ENCODE peak calls at places on chromosome 7, in four cellular contexts. A is WTC11; E is CD8-positive, alpha-beta T cell; S is mucosa of descending colon. Z is an unnamed sample.

GRCh38 chr7:14377646-14378266 is 388.3 kb upstream of the ETV1 start:
- DNase-seq in A (no peak), E (no peak), S (no peak), Z (no peak)

GRCh38 chr7:116950889-116951351 is 2.4 kb upstream of the ST7 start:
- DNase-seq in A (no peak), E (no peak), S (no peak), Z (no peak)

GRCh38 chr7:18399624-18400235 is 95.8 kb upstream of the HDAC9 start:
- DNase-seq in A (no peak), E (no peak), S (no peak), Z (no peak)

GRCh38 chr7:33743594-33743993 is 161.7 kb upstream of the BMPER start:
- DNase-seq in A (no peak), E (no peak), S (no peak), Z (no peak)

GRCh38 chr7:139043823-139044812 is 8.3 kb upstream of the ZC3HAV1L start:
- DNase-seq in A (no peak), E (peak; percentile 73), S (no peak), Z (no peak)

GRCh38 chr7:92836489-92837213 is at the start of gene CDK6:
- DNase-seq in A (peak; percentile 71), E (peak; percentile 61), S (peak; percentile 82), Z (peak; percentile 85)

GRCh38 chr7:87339373-87339897 is 6.0 kb upstream of the CROT start:
- DNase-seq in A (no peak), E (no peak), S (no peak), Z (no peak)

GRCh38 chr7:70416611-70417010 is 715.3 kb upstream of the GALNT17 start:
- DNase-seq in A (no peak), E (no peak), S (no peak), Z (no peak)

GRCh38 chr7:100022621-100023020 is 7.2 kb downstream of the ZKSCAN1 start:
- DNase-seq in A (no peak), E (no peak), S (peak; percentile 62), Z (peak; percentile 5)

GRCh38 chr7:41964354-41964753 is 261.5 kb upstream of the INHBA start:
- DNase-seq in A (no peak), E (no peak), S (no peak), Z (no peak)

GRCh38 chr7:47782022-47782421 is 166.2 kb downstream of the PKD1L1 start:
- DNase-seq in A (no peak), E (no peak), S (no peak), Z (no peak)

GRCh38 chr7:464177-464711 is 55.4 kb downstream of the PDGFA start:
- DNase-seq in A (no peak), E (no peak), S (no peak), Z (peak; percentile 52)

GRCh38 chr7:44536090-44536489 is 5.0 kb downstream of the NPC1L1 start:
- DNase-seq in A (no peak), E (no peak), S (no peak), Z (no peak)

GRCh38 chr7:44533301-44534055 is 7.7 kb downstream of the NPC1L1 start:
- DNase-seq in A (no peak), E (no peak), S (no peak), Z (no peak)

GRCh38 chr7:44535348-44536064 is 5.6 kb downstream of the NPC1L1 start:
- DNase-seq in A (no peak), E (no peak), S (no peak), Z (no peak)

GRCh38 chr7:44534087-44534486 is 7.0 kb downstream of the NPC1L1 start:
- DNase-seq in A (no peak), E (no peak), S (no peak), Z (no peak)

DNA sequence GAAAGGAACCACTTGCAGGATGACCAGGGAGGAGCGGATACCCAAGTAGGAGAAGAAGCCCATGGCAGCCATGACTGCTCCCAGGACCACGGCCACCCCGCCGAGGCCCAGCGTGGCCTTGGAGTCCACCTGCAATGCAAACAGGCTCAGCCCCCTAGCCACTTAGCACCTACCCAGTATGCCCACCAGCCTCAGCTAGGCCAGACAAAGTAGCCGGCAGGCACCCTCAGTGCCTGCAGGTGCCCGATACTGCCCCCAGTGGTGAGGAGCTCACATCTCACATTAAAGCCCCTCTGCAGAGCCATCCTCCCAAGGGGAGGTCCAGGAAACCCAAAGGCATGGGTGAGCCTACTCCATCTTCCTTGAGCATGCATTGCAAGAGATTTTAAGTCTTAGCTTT is 6.6 kb downstream of the NPC1L1 start:
- DNase-seq in A (peak; percentile 79), E (peak; percentile 44), S (no peak), Z (no peak)
- TF ChIP-seq CTCF in A (peak; percentile 75), E (peak; percentile 64), S (peak; percentile 20), Z (peak; percentile 55)

GRCh38 chr7:17380696-17381662 is 82.5 kb downstream of the AHR start:
- DNase-seq in A (no peak), E (no peak), S (no peak), Z (no peak)
- TF ChIP-seq CTCF in A (no peak), E (no peak), S (no peak), Z (no peak)

GRCh38 chr7:43977525-43977924 is 20.2 kb upstream of the SPDYE1 start:
- DNase-seq in A (no peak), E (no peak), S (no peak), Z (no peak)
- TF ChIP-seq CTCF in A (no peak), E (no peak), S (no peak), Z (no peak)

GRCh38 chr7:51059493-51059892 is 257.1 kb downstream of the COBL start:
- DNase-seq in A (no peak), E (no peak), S (peak; percentile 41), Z (no peak)

GRCh38 chr7:51055039-51055840 is 261.4 kb downstream of the COBL start:
- DNase-seq in A (no peak), E (no peak), S (no peak), Z (no peak)

GRCh38 chr7:51062222-51062987 is 254.2 kb downstream of the COBL start:
- DNase-seq in A (no peak), E (no peak), S (no peak), Z (peak; percentile 86)

GRCh38 chr7:51060536-51060935 is 256.1 kb downstream of the COBL start:
- DNase-seq in A (no peak), E (no peak), S (no peak), Z (no peak)

DNA sequence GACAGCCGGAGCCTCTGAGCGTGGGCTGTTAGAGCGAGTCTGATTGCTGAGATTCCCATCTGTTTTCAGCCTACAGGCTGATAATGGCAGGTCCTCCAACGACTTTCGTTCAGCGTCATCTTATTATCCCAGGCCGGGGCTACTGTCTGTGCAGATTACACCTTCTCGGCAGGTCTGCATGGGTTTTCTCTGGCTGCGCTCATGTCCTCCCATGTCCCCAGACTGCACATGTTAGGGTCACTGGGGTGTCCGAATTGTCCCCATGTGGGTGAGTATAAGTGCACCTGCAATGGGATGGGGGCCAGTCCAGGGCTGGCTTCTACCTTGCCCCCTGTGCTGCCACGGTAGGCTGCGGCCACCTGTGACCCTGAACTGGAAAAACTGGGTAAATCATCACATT is 257.8 kb downstream of the COBL start:
- DNase-seq in A (no peak), E (no peak), S (no peak), Z (no peak)
- TF ChIP-seq CTCF in A (no peak), E (no peak), S (no peak), Z (no peak)

GRCh38 chr7:36904101-36904500 is 179.8 kb upstream of the AOAH start:
- DNase-seq in A (no peak), E (no peak), S (no peak), Z (no peak)

GRCh38 chr7:36904802-36905201 is 180.5 kb upstream of the AOAH start:
- DNase-seq in A (no peak), E (no peak), S (no peak), Z (no peak)

GRCh38 chr7:36906448-36906847 is 182.2 kb upstream of the AOAH start:
- DNase-seq in A (no peak), E (no peak), S (no peak), Z (no peak)

GRCh38 chr7:36905836-36906235 is 181.5 kb upstream of the AOAH start:
- DNase-seq in A (no peak), E (no peak), S (no peak), Z (no peak)

GRCh38 chr7:36906956-36907355 is 182.7 kb upstream of the AOAH start:
- DNase-seq in A (no peak), E (no peak), S (no peak), Z (no peak)
- TF ChIP-seq CTCF in A (no peak), E (no peak), S (no peak), Z (no peak)

GRCh38 chr7:2063562-2064360 is 169.0 kb downstream of the MAD1L1 start:
- DNase-seq in A (no peak), E (no peak), S (peak; percentile 84), Z (no peak)
- TF ChIP-seq CTCF in A (no peak), E (no peak), S (no peak), Z (no peak)

GRCh38 chr7:98137826-98138151 is 31.1 kb downstream of the LMTK2 start:
- DNase-seq in A (no peak), E (no peak), S (no peak), Z (no peak)

GRCh38 chr7:98138679-98139078 is 32.0 kb downstream of the LMTK2 start:
- DNase-seq in A (no peak), E (no peak), S (no peak), Z (no peak)

GRCh38 chr7:98136423-98136822 is 29.8 kb downstream of the LMTK2 start:
- DNase-seq in A (no peak), E (no peak), S (no peak), Z (no peak)

GRCh38 chr7:98135984-98136383 is 29.3 kb downstream of the LMTK2 start:
- DNase-seq in A (no peak), E (no peak), S (no peak), Z (no peak)

GRCh38 chr7:98137134-98137825 is 30.6 kb downstream of the LMTK2 start:
- DNase-seq in A (no peak), E (no peak), S (no peak), Z (no peak)
- TF ChIP-seq CTCF in A (no peak), E (no peak), S (no peak), Z (no peak)